ENCODE peak calls at places on chromosomes 5 and 9, in nine cellular contexts. G, P, W, F, C, K, R, O and I are unnamed samples.

GRCh38 chr5:126857472-126858410 is 80.8 kb downstream of the LMNB1 start:
- DNase-seq in G (no peak), P (no peak), W (no peak), F (no peak), C (no peak), K (peak; percentile 87), R (no peak), O (peak; percentile 85), I (no peak)

GRCh38 chr5:61332891-61333350 is 863 bp downstream of the ZSWIM6 start:
- DNase-seq in G (peak; percentile 55), P (peak; percentile 44), W (peak; percentile 48), F (peak; percentile 79), C (peak; percentile 53), K (peak; percentile 95), R (peak; percentile 54), O (peak; percentile 77), I (no peak)

GRCh38 chr9:33852216-33852826 is 35.4 kb downstream of the UBE2R2 start:
- DNase-seq in G (peak; percentile 59), P (peak; percentile 23), W (peak; percentile 61), F (peak; percentile 66), C (peak; percentile 37), K (peak; percentile 17), R (peak; percentile 82), O (peak; percentile 56), I (peak; percentile 60)

GRCh38 chr9:135530146-135530545 is 8.9 kb downstream of the LCN1 start:
- DNase-seq in G (no peak), P (no peak), W (no peak), F (no peak), C (no peak), K (no peak), R (no peak), O (no peak), I (no peak)

GRCh38 chr5:97042981-97043380 is 99.4 kb downstream of the LIX1 start:
- DNase-seq in G (peak; percentile 42), P (no peak), W (peak; percentile 57), F (peak; percentile 48), C (no peak), K (no peak), R (no peak), O (no peak), I (no peak)

GRCh38 chr5:142474426-142474825 is 149.6 kb upstream of the SPRY4 start:
- DNase-seq in G (no peak), P (no peak), W (no peak), F (no peak), C (no peak), K (no peak), R (no peak), O (no peak), I (no peak)

GRCh38 chr5:45696206-45696836 is at the start of gene HCN1:
- DNase-seq in G (peak; percentile 94), P (no peak), W (peak; percentile 83), F (peak; percentile 81), C (peak; percentile 81), K (peak; percentile 88), R (peak; percentile 78), O (peak; percentile 74), I (peak; percentile 92)

GRCh38 chr9:128927731-128928411 is 7.1 kb downstream of the PHYHD1 start:
- DNase-seq in G (peak; percentile 79), P (peak; percentile 30), W (peak; percentile 55), F (peak; percentile 59), C (peak; percentile 68), K (peak; percentile 85), R (peak; percentile 53), O (peak; percentile 61), I (no peak)

GRCh38 chr9:128448746-128449145 is 7.1 kb upstream of the ODF2 start:
- DNase-seq in G (no peak), P (no peak), W (no peak), F (no peak), C (no peak), K (no peak), R (no peak), O (no peak), I (no peak)

GRCh38 chr9:22244141-22245011 is 202.2 kb upstream of the DMRTA1 start:
- DNase-seq in G (peak; percentile 53), P (no peak), W (no peak), F (no peak), C (peak; percentile 55), K (peak; percentile 27), R (peak; percentile 45), O (peak; percentile 77), I (no peak)

GRCh38 chr9:131122158-131122557 is 3.2 kb upstream of the NUP214 start:
- DNase-seq in G (no peak), P (no peak), W (no peak), F (no peak), C (no peak), K (no peak), R (no peak), O (no peak), I (no peak)

DNA sequence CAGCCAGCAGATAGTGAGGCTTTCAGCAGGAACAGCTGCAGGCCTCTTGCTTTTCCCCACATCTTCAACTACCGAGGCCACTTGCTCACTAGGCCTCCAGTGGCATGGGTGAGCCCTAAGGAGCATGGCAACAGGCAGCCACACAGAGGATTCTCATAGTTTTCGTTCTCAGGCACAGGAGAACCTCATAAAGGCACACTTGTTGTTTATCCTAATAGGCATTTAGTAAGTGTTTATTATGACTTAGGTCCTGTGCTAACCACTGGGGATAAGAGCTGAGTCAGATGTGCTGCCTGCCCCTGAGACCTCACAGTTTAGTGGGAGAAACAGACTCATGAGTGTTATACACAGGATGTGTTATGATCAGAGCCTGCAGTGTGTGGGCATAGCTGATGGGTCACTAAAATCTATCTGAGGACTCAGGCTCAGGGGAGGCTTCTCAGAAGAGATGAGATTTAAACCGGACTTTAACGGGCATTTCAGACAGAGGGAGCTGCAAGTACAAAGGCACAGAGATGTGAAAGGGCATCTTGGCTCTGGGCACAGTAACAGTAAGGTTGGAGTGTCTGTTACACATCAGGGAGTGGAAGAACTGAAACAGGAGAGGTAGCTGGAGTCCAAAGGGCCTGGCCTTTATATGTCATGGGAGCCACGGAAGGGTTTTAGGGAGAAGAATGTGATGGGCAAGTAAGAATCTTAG is 21.0 kb upstream of the HEMGN start:
- DNase-seq in G (no peak), P (no peak), W (no peak), F (no peak), C (no peak), K (peak; percentile 87), R (no peak), O (peak; percentile 27), I (no peak)
- TF ChIP-seq CTCF in G (no peak), P (no peak), W (no peak), F (no peak), C (no peak), K (no peak), R (no peak), O (no peak), I (no peak)

DNA sequence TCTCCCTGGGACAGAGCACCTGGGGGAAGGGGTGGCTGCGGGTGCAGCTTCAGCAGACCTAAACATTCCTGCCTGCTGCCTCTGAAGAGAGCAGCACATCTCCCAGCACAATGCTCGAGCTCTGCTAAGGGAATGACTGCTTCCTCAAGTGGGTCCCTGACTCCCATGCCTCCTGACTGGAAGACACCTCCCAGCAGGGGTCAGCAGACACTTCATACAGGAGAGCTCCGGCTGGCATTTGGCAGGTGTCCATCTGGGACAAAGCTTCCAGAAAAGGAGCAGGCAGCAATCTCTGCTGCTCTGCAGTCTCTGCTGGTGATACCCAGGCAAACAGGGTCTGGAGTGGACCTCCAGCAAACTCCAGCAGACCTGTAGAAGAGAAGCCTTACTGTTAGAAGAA is 77.2 kb downstream of the SLCO6A1 start:
- DNase-seq in G (no peak), P (no peak), W (no peak), F (no peak), C (no peak), K (no peak), R (no peak), O (no peak), I (no peak)
- TF ChIP-seq CTCF in G (no peak), P (no peak), W (no peak), F (no peak), C (no peak), K (no peak), R (no peak), O (no peak), I (no peak)

DNA sequence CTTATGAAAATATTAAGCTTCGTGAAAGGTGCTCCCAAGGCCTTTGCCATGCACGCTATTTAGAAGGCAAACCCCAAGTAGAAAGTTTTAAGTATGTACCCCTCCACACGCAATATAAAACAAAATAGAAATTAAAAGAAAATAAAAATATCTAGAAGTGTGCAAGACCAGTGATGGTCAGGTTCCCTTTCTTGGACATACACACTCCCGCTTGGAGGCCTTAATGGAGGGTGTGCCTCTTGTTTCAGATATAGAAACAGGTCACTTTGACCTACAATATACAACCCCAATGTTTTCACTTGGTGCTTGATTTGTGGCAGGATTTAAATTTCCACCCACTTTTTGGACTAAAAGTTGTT is 127.4 kb upstream of the STC2 start:
- DNase-seq in G (no peak), P (no peak), W (no peak), F (no peak), C (no peak), K (no peak), R (no peak), O (no peak), I (no peak)
- TF ChIP-seq CTCF in G (no peak), P (no peak), W (no peak), F (no peak), C (no peak), K (no peak), R (no peak), O (no peak), I (no peak)

GRCh38 chr5:150441813-150442698 is 7.5 kb downstream of the RPS14 start:
- DNase-seq in G (no peak), P (no peak), W (no peak), F (no peak), C (no peak), K (no peak), R (no peak), O (no peak), I (no peak)

GRCh38 chr5:150440948-150441812 is 8.4 kb downstream of the RPS14 start:
- DNase-seq in G (no peak), P (no peak), W (no peak), F (no peak), C (no peak), K (peak; percentile 57), R (no peak), O (no peak), I (no peak)

GRCh38 chr5:150436141-150436680 is 13.3 kb downstream of the RPS14 start:
- DNase-seq in G (peak; percentile 95), P (peak; percentile 76), W (peak; percentile 91), F (peak; percentile 93), C (peak; percentile 89), K (peak; percentile 94), R (peak; percentile 92), O (peak; percentile 91), I (peak; percentile 94)

GRCh38 chr5:150442699-150443080 is 6.8 kb downstream of the RPS14 start:
- DNase-seq in G (no peak), P (no peak), W (no peak), F (no peak), C (no peak), K (no peak), R (no peak), O (no peak), I (no peak)

DNA sequence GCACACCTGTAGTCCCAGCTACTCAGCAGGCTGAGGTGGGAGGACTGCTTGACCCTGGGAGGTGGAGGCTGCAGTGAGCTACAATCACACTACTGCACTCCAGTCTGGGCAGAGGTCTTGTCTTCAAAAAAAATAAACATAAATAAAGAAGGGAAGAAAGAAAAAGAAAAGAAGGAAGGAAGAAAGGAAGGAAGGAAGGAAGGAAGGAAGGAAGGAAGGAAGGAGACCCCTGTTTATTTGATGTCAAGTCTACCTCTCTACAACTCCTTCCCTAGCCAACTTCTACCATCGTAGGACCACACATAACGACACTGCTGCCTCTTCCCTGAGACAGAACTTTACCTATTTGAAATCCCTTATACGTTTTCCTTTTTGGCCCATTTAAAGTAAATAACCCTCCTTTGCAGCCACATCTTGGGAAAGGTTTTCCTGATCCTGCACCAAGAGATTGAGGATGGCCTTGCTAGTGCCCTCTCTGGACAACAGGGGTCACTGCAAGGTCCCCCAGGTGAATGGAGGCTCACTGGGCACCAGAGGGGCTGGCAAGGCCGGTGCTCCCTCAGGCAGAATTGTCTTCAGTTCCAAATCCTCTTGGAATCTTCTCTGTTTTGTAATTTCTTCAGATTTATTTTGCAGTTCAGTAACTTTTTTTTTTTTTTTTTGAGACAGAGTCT is 10.5 kb downstream of the RPS14 start:
- DNase-seq in G (peak; percentile 79), P (no peak), W (no peak), F (no peak), C (peak; percentile 39), K (peak; percentile 89), R (no peak), O (peak; percentile 45), I (no peak)
- TF ChIP-seq CTCF in G (peak; percentile 72), P (no peak), W (no peak), F (peak; percentile 56), C (no peak), K (peak; percentile 57), R (peak; percentile 41), O (peak; percentile 54), I (peak; percentile 46)